ENCODE peak calls at places on chromosomes 5 and 9, in eight cellular contexts. One of them, this sample, is unnamed.

GRCh38 chr9:72925126-72925810 is 27.6 kb downstream of the ALDH1A1 start:
- DNase-seq in GM13977: no peak
- DNase-seq in colonic mucosa: no peak
- DNase-seq in transverse colon: no peak
- DNase-seq in thoracic aorta: no peak
- DNase-seq in adrenal gland: no peak
- DNase-seq in coronary artery: no peak
- DNase-seq in foreskin fibroblast: no peak
- DNase-seq in this sample: no peak

GRCh38 chr5:3157214-3157613 is 405.7 kb upstream of the IRX2 start:
- DNase-seq in GM13977: no peak
- DNase-seq in colonic mucosa: no peak
- DNase-seq in transverse colon: no peak
- DNase-seq in thoracic aorta: no peak
- DNase-seq in adrenal gland: no peak
- DNase-seq in coronary artery: no peak
- DNase-seq in foreskin fibroblast: no peak
- DNase-seq in this sample: no peak

GRCh38 chr9:133345596-133345995 is 2.3 kb downstream of the MED22 start:
- DNase-seq in GM13977: no peak
- DNase-seq in colonic mucosa: no peak
- DNase-seq in transverse colon: no peak
- DNase-seq in thoracic aorta: no peak
- DNase-seq in adrenal gland: no peak
- DNase-seq in coronary artery: no peak
- DNase-seq in foreskin fibroblast: no peak
- DNase-seq in this sample: no peak

GRCh38 chr5:124744170-124744911 is 2.1 kb downstream of the ZNF608 start:
- DNase-seq in GM13977: no peak
- DNase-seq in colonic mucosa: peak; percentile 78
- DNase-seq in transverse colon: peak; percentile 76
- DNase-seq in thoracic aorta: no peak
- DNase-seq in adrenal gland: peak; percentile 61
- DNase-seq in coronary artery: peak; percentile 79
- DNase-seq in foreskin fibroblast: peak; percentile 48
- DNase-seq in this sample: peak; percentile 60

GRCh38 chr9:78021692-78022091 is 9.9 kb downstream of the GNAQ start:
- DNase-seq in GM13977: no peak
- DNase-seq in colonic mucosa: peak; percentile 75
- DNase-seq in transverse colon: peak; percentile 60
- DNase-seq in thoracic aorta: no peak
- DNase-seq in adrenal gland: no peak
- DNase-seq in coronary artery: no peak
- DNase-seq in foreskin fibroblast: no peak
- DNase-seq in this sample: no peak

GRCh38 chr9:26158631-26159150 is 480.4 kb upstream of the TUSC1 start:
- DNase-seq in GM13977: no peak
- DNase-seq in colonic mucosa: no peak
- DNase-seq in transverse colon: no peak
- DNase-seq in thoracic aorta: no peak
- DNase-seq in adrenal gland: no peak
- DNase-seq in coronary artery: no peak
- DNase-seq in foreskin fibroblast: no peak
- DNase-seq in this sample: no peak

GRCh38 chr9:91082709-91083108 is 279.0 kb downstream of the AUH start:
- DNase-seq in GM13977: no peak
- DNase-seq in colonic mucosa: no peak
- DNase-seq in transverse colon: no peak
- DNase-seq in thoracic aorta: no peak
- DNase-seq in adrenal gland: no peak
- DNase-seq in coronary artery: no peak
- DNase-seq in foreskin fibroblast: no peak
- DNase-seq in this sample: no peak

GRCh38 chr9:131279196-131279926 is 3.1 kb upstream of the FAM78A start:
- DNase-seq in GM13977: no peak
- DNase-seq in colonic mucosa: no peak
- DNase-seq in transverse colon: no peak
- DNase-seq in thoracic aorta: no peak
- DNase-seq in adrenal gland: no peak
- DNase-seq in coronary artery: no peak
- DNase-seq in foreskin fibroblast: no peak
- DNase-seq in this sample: no peak

GRCh38 chr9:113349434-113350337 is at the start of gene BSPRY:
- DNase-seq in GM13977: peak; percentile 69
- DNase-seq in colonic mucosa: peak; percentile 63
- DNase-seq in transverse colon: peak; percentile 68
- DNase-seq in thoracic aorta: no peak
- DNase-seq in adrenal gland: no peak
- DNase-seq in coronary artery: no peak
- DNase-seq in foreskin fibroblast: no peak
- DNase-seq in this sample: no peak

GRCh38 chr9:28651050-28651722 is 1077.9 kb upstream of the C9orf72 start:
- DNase-seq in GM13977: no peak
- DNase-seq in colonic mucosa: no peak
- DNase-seq in transverse colon: no peak
- DNase-seq in thoracic aorta: no peak
- DNase-seq in adrenal gland: no peak
- DNase-seq in coronary artery: no peak
- DNase-seq in foreskin fibroblast: no peak
- DNase-seq in this sample: no peak

GRCh38 chr5:121795511-121795910 is 56.2 kb upstream of the FTMT start:
- DNase-seq in GM13977: no peak
- DNase-seq in colonic mucosa: no peak
- DNase-seq in transverse colon: no peak
- DNase-seq in thoracic aorta: no peak
- DNase-seq in adrenal gland: no peak
- DNase-seq in coronary artery: no peak
- DNase-seq in foreskin fibroblast: no peak
- DNase-seq in this sample: no peak

GRCh38 chr5:96733771-96734498 is 71.8 kb downstream of the CAST start:
- DNase-seq in GM13977: no peak
- DNase-seq in colonic mucosa: no peak
- DNase-seq in transverse colon: no peak
- DNase-seq in thoracic aorta: no peak
- DNase-seq in adrenal gland: no peak
- DNase-seq in coronary artery: no peak
- DNase-seq in foreskin fibroblast: no peak
- DNase-seq in this sample: no peak

GRCh38 chr5:121949885-121950284 is 11.9 kb upstream of the SRFBP1 start:
- DNase-seq in GM13977: peak; percentile 44
- DNase-seq in colonic mucosa: peak; percentile 41
- DNase-seq in transverse colon: peak; percentile 21
- DNase-seq in thoracic aorta: no peak
- DNase-seq in adrenal gland: peak; percentile 36
- DNase-seq in coronary artery: no peak
- DNase-seq in foreskin fibroblast: peak; percentile 35
- DNase-seq in this sample: peak; percentile 31

GRCh38 chr9:36798350-36799065 is 225.8 kb downstream of the MELK start:
- DNase-seq in GM13977: no peak
- DNase-seq in colonic mucosa: no peak
- DNase-seq in transverse colon: no peak
- DNase-seq in thoracic aorta: no peak
- DNase-seq in adrenal gland: no peak
- DNase-seq in coronary artery: no peak
- DNase-seq in foreskin fibroblast: no peak
- DNase-seq in this sample: peak; percentile 62

GRCh38 chr5:39214912-39215709 is 4.3 kb downstream of the FYB1 start:
- DNase-seq in GM13977: no peak
- DNase-seq in colonic mucosa: no peak
- DNase-seq in transverse colon: no peak
- DNase-seq in thoracic aorta: no peak
- DNase-seq in adrenal gland: no peak
- DNase-seq in coronary artery: no peak
- DNase-seq in foreskin fibroblast: no peak
- DNase-seq in this sample: no peak

GRCh38 chr5:135379052-135379654 is 19.9 kb downstream of the MACROH2A1 start:
- DNase-seq in GM13977: no peak
- DNase-seq in colonic mucosa: no peak
- DNase-seq in transverse colon: no peak
- DNase-seq in thoracic aorta: no peak
- DNase-seq in adrenal gland: no peak
- DNase-seq in coronary artery: no peak
- DNase-seq in foreskin fibroblast: no peak
- DNase-seq in this sample: no peak

GRCh38 chr5:54212331-54212730 is 98.0 kb downstream of the ARL15 start:
- DNase-seq in GM13977: no peak
- DNase-seq in colonic mucosa: no peak
- DNase-seq in transverse colon: no peak
- DNase-seq in thoracic aorta: no peak
- DNase-seq in adrenal gland: no peak
- DNase-seq in coronary artery: no peak
- DNase-seq in foreskin fibroblast: no peak
- DNase-seq in this sample: no peak

GRCh38 chr5:33969572-33970452 is 14.7 kb downstream of the SLC45A2 start:
- DNase-seq in GM13977: peak; percentile 62
- DNase-seq in colonic mucosa: no peak
- DNase-seq in transverse colon: no peak
- DNase-seq in thoracic aorta: no peak
- DNase-seq in adrenal gland: peak; percentile 43
- DNase-seq in coronary artery: no peak
- DNase-seq in foreskin fibroblast: peak; percentile 50
- DNase-seq in this sample: peak; percentile 65

GRCh38 chr9:120411862-120412424 is 168.0 kb downstream of the CDK5RAP2 start:
- DNase-seq in GM13977: no peak
- DNase-seq in colonic mucosa: no peak
- DNase-seq in transverse colon: no peak
- DNase-seq in thoracic aorta: no peak
- DNase-seq in adrenal gland: no peak
- DNase-seq in coronary artery: no peak
- DNase-seq in foreskin fibroblast: no peak
- DNase-seq in this sample: no peak

GRCh38 chr9:93577045-93577939 is 908 bp downstream of the PHF2 start:
- DNase-seq in GM13977: peak; percentile 42
- DNase-seq in colonic mucosa: peak; percentile 56
- DNase-seq in transverse colon: peak; percentile 37
- DNase-seq in thoracic aorta: no peak
- DNase-seq in adrenal gland: no peak
- DNase-seq in coronary artery: peak; percentile 75
- DNase-seq in foreskin fibroblast: no peak
- DNase-seq in this sample: peak; percentile 41

GRCh38 chr5:1847611-1848010 is 35.1 kb downstream of the IRX4 start:
- DNase-seq in GM13977: no peak
- DNase-seq in colonic mucosa: no peak
- DNase-seq in transverse colon: no peak
- DNase-seq in thoracic aorta: no peak
- DNase-seq in adrenal gland: no peak
- DNase-seq in coronary artery: no peak
- DNase-seq in foreskin fibroblast: no peak
- DNase-seq in this sample: no peak

GRCh38 chr9:93301911-93302525 is 118.1 kb downstream of the WNK2 start:
- DNase-seq in GM13977: peak; percentile 28
- DNase-seq in colonic mucosa: peak; percentile 17
- DNase-seq in transverse colon: peak; percentile 8
- DNase-seq in thoracic aorta: no peak
- DNase-seq in adrenal gland: peak; percentile 9
- DNase-seq in coronary artery: peak; percentile 72
- DNase-seq in foreskin fibroblast: no peak
- DNase-seq in this sample: no peak

GRCh38 chr5:116137544-116138378 is 52.9 kb downstream of the COMMD10 start:
- DNase-seq in GM13977: peak; percentile 40
- DNase-seq in colonic mucosa: no peak
- DNase-seq in transverse colon: no peak
- DNase-seq in thoracic aorta: no peak
- DNase-seq in adrenal gland: no peak
- DNase-seq in coronary artery: no peak
- DNase-seq in foreskin fibroblast: peak; percentile 12
- DNase-seq in this sample: peak; percentile 52

GRCh38 chr5:51521583-51521982 is 138.3 kb downstream of the ISL1 start:
- DNase-seq in GM13977: no peak
- DNase-seq in colonic mucosa: no peak
- DNase-seq in transverse colon: no peak
- DNase-seq in thoracic aorta: no peak
- DNase-seq in adrenal gland: no peak
- DNase-seq in coronary artery: no peak
- DNase-seq in foreskin fibroblast: no peak
- DNase-seq in this sample: no peak

GRCh38 chr5:110333384-110333783 is 393.1 kb downstream of the TMEM232 start:
- DNase-seq in GM13977: no peak
- DNase-seq in colonic mucosa: no peak
- DNase-seq in transverse colon: no peak
- DNase-seq in thoracic aorta: no peak
- DNase-seq in adrenal gland: no peak
- DNase-seq in coronary artery: no peak
- DNase-seq in foreskin fibroblast: no peak
- DNase-seq in this sample: peak; percentile 8

GRCh38 chr5:172559004-172559932 is 81.8 kb upstream of the NEURL1B start:
- DNase-seq in GM13977: no peak
- DNase-seq in colonic mucosa: peak; percentile 42
- DNase-seq in transverse colon: peak; percentile 59
- DNase-seq in thoracic aorta: peak; percentile 19
- DNase-seq in adrenal gland: peak; percentile 61
- DNase-seq in coronary artery: peak; percentile 78
- DNase-seq in foreskin fibroblast: peak; percentile 87
- DNase-seq in this sample: no peak
- TF ChIP-seq CTCF in GM13977: no peak
- TF ChIP-seq CTCF in colonic mucosa: no peak
- TF ChIP-seq CTCF in transverse colon: no peak
- TF ChIP-seq CTCF in thoracic aorta: no peak
- TF ChIP-seq CTCF in adrenal gland: no peak
- TF ChIP-seq CTCF in coronary artery: no peak
- TF ChIP-seq CTCF in foreskin fibroblast: no peak
- TF ChIP-seq CTCF in this sample: no peak

GRCh38 chr5:87400305-87400899 is 12.3 kb downstream of the CCNH start:
- DNase-seq in GM13977: peak; percentile 18
- DNase-seq in colonic mucosa: no peak
- DNase-seq in transverse colon: no peak
- DNase-seq in thoracic aorta: no peak
- DNase-seq in adrenal gland: no peak
- DNase-seq in coronary artery: no peak
- DNase-seq in foreskin fibroblast: no peak
- DNase-seq in this sample: peak; percentile 28
- TF ChIP-seq CTCF in GM13977: peak; percentile 52
- TF ChIP-seq CTCF in colonic mucosa: peak; percentile 59
- TF ChIP-seq CTCF in transverse colon: peak; percentile 77
- TF ChIP-seq CTCF in thoracic aorta: peak; percentile 73
- TF ChIP-seq CTCF in adrenal gland: peak; percentile 63
- TF ChIP-seq CTCF in coronary artery: peak; percentile 47
- TF ChIP-seq CTCF in foreskin fibroblast: peak; percentile 39
- TF ChIP-seq CTCF in this sample: peak; percentile 47

GRCh38 chr5:176388341-176389113 is at the start of the genes HIGD2A and NOP16:
- DNase-seq in GM13977: peak; percentile 97
- DNase-seq in colonic mucosa: peak; percentile 100
- DNase-seq in transverse colon: peak; percentile 100
- DNase-seq in thoracic aorta: peak; percentile 99
- DNase-seq in adrenal gland: peak; percentile 99
- DNase-seq in coronary artery: peak; percentile 98
- DNase-seq in foreskin fibroblast: peak; percentile 98
- DNase-seq in this sample: peak; percentile 99
- TF ChIP-seq CTCF in GM13977: no peak
- TF ChIP-seq CTCF in colonic mucosa: no peak
- TF ChIP-seq CTCF in transverse colon: no peak
- TF ChIP-seq CTCF in thoracic aorta: no peak
- TF ChIP-seq CTCF in adrenal gland: peak; percentile 44
- TF ChIP-seq CTCF in coronary artery: no peak
- TF ChIP-seq CTCF in foreskin fibroblast: no peak
- TF ChIP-seq CTCF in this sample: no peak

DNA sequence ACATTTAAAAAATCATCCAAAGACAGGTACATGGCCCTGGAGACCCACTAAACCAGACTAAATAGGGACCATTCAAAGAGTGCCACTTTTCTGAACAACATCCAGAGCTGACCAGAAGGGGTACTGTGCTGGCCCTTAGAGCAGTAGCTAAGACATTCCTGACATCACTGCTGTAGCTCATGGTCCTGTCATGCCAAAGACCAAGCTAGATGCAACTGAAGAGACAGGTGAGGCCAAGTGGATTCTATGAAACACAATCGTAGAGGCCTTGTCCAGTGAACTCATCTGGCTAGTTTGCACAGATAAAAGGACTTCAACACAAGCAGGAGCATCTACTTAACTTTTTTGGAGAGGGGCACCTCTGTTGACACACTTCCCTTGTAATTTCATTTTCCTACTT is 43.3 kb downstream of the G3BP1 start:
- DNase-seq in GM13977: no peak
- DNase-seq in colonic mucosa: no peak
- DNase-seq in transverse colon: no peak
- DNase-seq in thoracic aorta: no peak
- DNase-seq in adrenal gland: no peak
- DNase-seq in coronary artery: no peak
- DNase-seq in foreskin fibroblast: no peak
- DNase-seq in this sample: no peak
- TF ChIP-seq CTCF in GM13977: no peak
- TF ChIP-seq CTCF in colonic mucosa: no peak
- TF ChIP-seq CTCF in transverse colon: no peak
- TF ChIP-seq CTCF in thoracic aorta: no peak
- TF ChIP-seq CTCF in adrenal gland: no peak
- TF ChIP-seq CTCF in coronary artery: no peak
- TF ChIP-seq CTCF in foreskin fibroblast: no peak
- TF ChIP-seq CTCF in this sample: no peak

This sample was measured in GM12865.